ENCODE peak calls at places on chromosome 14, in nine cellular contexts. One of them, this sample, is unnamed.

GRCh38 chr14:76488551-76488950 is 112.6 kb downstream of the ESRRB start:
- DNase-seq in HCEC 1CT: no peak
- DNase-seq in foreskin melanocyte: no peak
- DNase-seq in aorta: no peak
- DNase-seq in iris pigment epithelial cell: no peak
- DNase-seq in GM13977: no peak
- DNase-seq in fibroblast of the aortic adventitia: no peak
- DNase-seq in epithelial cell of esophagus: no peak
- DNase-seq in NCI-H510A treated with DMSO at 0.1 percent for 48 hours: no peak
- DNase-seq in this sample: no peak

GRCh38 chr14:35822501-35822900 is 3.6 kb upstream of the BRMS1L start:
- DNase-seq in HCEC 1CT: no peak
- DNase-seq in foreskin melanocyte: no peak
- DNase-seq in aorta: no peak
- DNase-seq in iris pigment epithelial cell: no peak
- DNase-seq in GM13977: no peak
- DNase-seq in fibroblast of the aortic adventitia: no peak
- DNase-seq in epithelial cell of esophagus: peak; percentile 86
- DNase-seq in NCI-H510A treated with DMSO at 0.1 percent for 48 hours: no peak
- DNase-seq in this sample: no peak

GRCh38 chr14:71060795-71061455 is 153.7 kb downstream of the PCNX1 start:
- DNase-seq in HCEC 1CT: no peak
- DNase-seq in foreskin melanocyte: no peak
- DNase-seq in aorta: no peak
- DNase-seq in iris pigment epithelial cell: peak; percentile 73
- DNase-seq in GM13977: no peak
- DNase-seq in fibroblast of the aortic adventitia: peak; percentile 58
- DNase-seq in epithelial cell of esophagus: no peak
- DNase-seq in NCI-H510A treated with DMSO at 0.1 percent for 48 hours: no peak
- DNase-seq in this sample: no peak

GRCh38 chr14:32509632-32510187 is 180.6 kb downstream of the AKAP6 start:
- DNase-seq in HCEC 1CT: peak; percentile 92
- DNase-seq in foreskin melanocyte: peak; percentile 98
- DNase-seq in aorta: peak; percentile 81
- DNase-seq in iris pigment epithelial cell: peak; percentile 100
- DNase-seq in GM13977: no peak
- DNase-seq in fibroblast of the aortic adventitia: peak; percentile 96
- DNase-seq in epithelial cell of esophagus: peak; percentile 94
- DNase-seq in NCI-H510A treated with DMSO at 0.1 percent for 48 hours: no peak
- DNase-seq in this sample: peak; percentile 8

GRCh38 chr14:21024668-21025373 is at the start of gene NDRG2:
- DNase-seq in HCEC 1CT: no peak
- DNase-seq in foreskin melanocyte: peak; percentile 6
- DNase-seq in aorta: peak; percentile 83
- DNase-seq in iris pigment epithelial cell: peak; percentile 12
- DNase-seq in GM13977: peak; percentile 83
- DNase-seq in fibroblast of the aortic adventitia: no peak
- DNase-seq in epithelial cell of esophagus: peak; percentile 37
- DNase-seq in NCI-H510A treated with DMSO at 0.1 percent for 48 hours: peak; percentile 8
- DNase-seq in this sample: peak; percentile 4

GRCh38 chr14:64059454-64060198 is 206.8 kb downstream of the SYNE2 start:
- DNase-seq in HCEC 1CT: no peak
- DNase-seq in foreskin melanocyte: no peak
- DNase-seq in aorta: no peak
- DNase-seq in iris pigment epithelial cell: no peak
- DNase-seq in GM13977: no peak
- DNase-seq in fibroblast of the aortic adventitia: no peak
- DNase-seq in epithelial cell of esophagus: peak; percentile 71
- DNase-seq in NCI-H510A treated with DMSO at 0.1 percent for 48 hours: no peak
- DNase-seq in this sample: no peak

GRCh38 chr14:24734917-24735500 is 101.0 kb upstream of the GZMB start:
- DNase-seq in HCEC 1CT: peak; percentile 70
- DNase-seq in foreskin melanocyte: peak; percentile 68
- DNase-seq in aorta: no peak
- DNase-seq in iris pigment epithelial cell: peak; percentile 64
- DNase-seq in GM13977: peak; percentile 24
- DNase-seq in fibroblast of the aortic adventitia: peak; percentile 79
- DNase-seq in epithelial cell of esophagus: peak; percentile 81
- DNase-seq in NCI-H510A treated with DMSO at 0.1 percent for 48 hours: peak; percentile 84
- DNase-seq in this sample: peak; percentile 34

GRCh38 chr14:49363926-49364751 is 222.0 kb downstream of the RPS29 start:
- DNase-seq in HCEC 1CT: no peak
- DNase-seq in foreskin melanocyte: no peak
- DNase-seq in aorta: no peak
- DNase-seq in iris pigment epithelial cell: no peak
- DNase-seq in GM13977: no peak
- DNase-seq in fibroblast of the aortic adventitia: no peak
- DNase-seq in epithelial cell of esophagus: no peak
- DNase-seq in NCI-H510A treated with DMSO at 0.1 percent for 48 hours: no peak
- DNase-seq in this sample: no peak

GRCh38 chr14:74459289-74459946 is 33.4 kb upstream of the SYNDIG1L start:
- DNase-seq in HCEC 1CT: peak; percentile 79
- DNase-seq in foreskin melanocyte: peak; percentile 5
- DNase-seq in aorta: peak; percentile 57
- DNase-seq in iris pigment epithelial cell: peak; percentile 76
- DNase-seq in GM13977: peak; percentile 50
- DNase-seq in fibroblast of the aortic adventitia: peak; percentile 56
- DNase-seq in epithelial cell of esophagus: peak; percentile 67
- DNase-seq in NCI-H510A treated with DMSO at 0.1 percent for 48 hours: no peak
- DNase-seq in this sample: no peak

GRCh38 chr14:80446356-80446755 is 235.1 kb upstream of the DIO2 start:
- DNase-seq in HCEC 1CT: peak; percentile 34
- DNase-seq in foreskin melanocyte: no peak
- DNase-seq in aorta: no peak
- DNase-seq in iris pigment epithelial cell: peak; percentile 21
- DNase-seq in GM13977: no peak
- DNase-seq in fibroblast of the aortic adventitia: peak; percentile 13
- DNase-seq in epithelial cell of esophagus: no peak
- DNase-seq in NCI-H510A treated with DMSO at 0.1 percent for 48 hours: no peak
- DNase-seq in this sample: no peak

GRCh38 chr14:68541128-68541896 is 251.6 kb downstream of the ZFP36L1 start:
- DNase-seq in HCEC 1CT: no peak
- DNase-seq in foreskin melanocyte: no peak
- DNase-seq in aorta: no peak
- DNase-seq in iris pigment epithelial cell: no peak
- DNase-seq in GM13977: no peak
- DNase-seq in fibroblast of the aortic adventitia: no peak
- DNase-seq in epithelial cell of esophagus: no peak
- DNase-seq in NCI-H510A treated with DMSO at 0.1 percent for 48 hours: no peak
- DNase-seq in this sample: no peak

GRCh38 chr14:24171422-24172260 is at the start of gene REC8:
- DNase-seq in HCEC 1CT: no peak
- DNase-seq in foreskin melanocyte: peak; percentile 84
- DNase-seq in aorta: peak; percentile 87
- DNase-seq in iris pigment epithelial cell: peak; percentile 100
- DNase-seq in GM13977: peak; percentile 98
- DNase-seq in fibroblast of the aortic adventitia: no peak
- DNase-seq in epithelial cell of esophagus: peak; percentile 66
- DNase-seq in NCI-H510A treated with DMSO at 0.1 percent for 48 hours: peak; percentile 87
- DNase-seq in this sample: peak; percentile 94

GRCh38 chr14:69693145-69693544 is 73.8 kb upstream of the SRSF5 start:
- DNase-seq in HCEC 1CT: no peak
- DNase-seq in foreskin melanocyte: no peak
- DNase-seq in aorta: no peak
- DNase-seq in iris pigment epithelial cell: no peak
- DNase-seq in GM13977: peak; percentile 35
- DNase-seq in fibroblast of the aortic adventitia: no peak
- DNase-seq in epithelial cell of esophagus: no peak
- DNase-seq in NCI-H510A treated with DMSO at 0.1 percent for 48 hours: peak; percentile 85
- DNase-seq in this sample: peak; percentile 67

GRCh38 chr14:61609143-61609851 is 86.0 kb upstream of the HIF1A start:
- DNase-seq in HCEC 1CT: peak; percentile 77
- DNase-seq in foreskin melanocyte: peak; percentile 78
- DNase-seq in aorta: no peak
- DNase-seq in iris pigment epithelial cell: peak; percentile 73
- DNase-seq in GM13977: no peak
- DNase-seq in fibroblast of the aortic adventitia: no peak
- DNase-seq in epithelial cell of esophagus: no peak
- DNase-seq in NCI-H510A treated with DMSO at 0.1 percent for 48 hours: peak; percentile 61
- DNase-seq in this sample: peak; percentile 50

GRCh38 chr14:102461490-102462317 is 47.9 kb downstream of the ANKRD9 start:
- DNase-seq in HCEC 1CT: no peak
- DNase-seq in foreskin melanocyte: no peak
- DNase-seq in aorta: no peak
- DNase-seq in iris pigment epithelial cell: no peak
- DNase-seq in GM13977: no peak
- DNase-seq in fibroblast of the aortic adventitia: peak; percentile 22
- DNase-seq in epithelial cell of esophagus: no peak
- DNase-seq in NCI-H510A treated with DMSO at 0.1 percent for 48 hours: no peak
- DNase-seq in this sample: no peak

This sample was measured in DMS153.